ENCODE peak calls at places on chromosomes 12 and 14, in six cellular contexts. One of them, this sample, is unnamed.

GRCh38 chr12:78970041-78970440 is 105.5 kb downstream of the SYT1 start:
- DNase-seq in Calu3: no peak
- DNase-seq in stimulated activated CD4-positive, alpha-beta T cell treated with anti-CD3 and anti-CD28 coated beads, Interleukin-4, amount 100 ng/mL, for 48 hours: no peak
- DNase-seq in activated CD8-positive, alpha-beta memory T cell treated with anti-CD3 and anti-CD28 coated beads, Interleukin-2, amount 50 U/mL, for 48 hours: no peak
- DNase-seq in lower leg skin: no peak
- DNase-seq in T-helper 1 cell: no peak
- DNase-seq in this sample: no peak

GRCh38 chr14:89621009-89621421 is 204.0 kb upstream of the FOXN3 start:
- DNase-seq in lower leg skin: no peak
- DNase-seq in T-helper 1 cell: peak; percentile 80
- DNase-seq in activated CD8-positive, alpha-beta memory T cell treated with anti-CD3 and anti-CD28 coated beads, Interleukin-2, amount 50 U/mL, for 48 hours: peak; percentile 76
- DNase-seq in Calu3: no peak
- DNase-seq in stimulated activated CD4-positive, alpha-beta T cell treated with anti-CD3 and anti-CD28 coated beads, Interleukin-4, amount 100 ng/mL, for 48 hours: no peak
- DNase-seq in this sample: no peak

GRCh38 chr12:107372229-107372658 is 278.9 kb upstream of the CRY1 start:
- DNase-seq in activated CD8-positive, alpha-beta memory T cell treated with anti-CD3 and anti-CD28 coated beads, Interleukin-2, amount 50 U/mL, for 48 hours: no peak
- DNase-seq in Calu3: no peak
- DNase-seq in lower leg skin: no peak
- DNase-seq in stimulated activated CD4-positive, alpha-beta T cell treated with anti-CD3 and anti-CD28 coated beads, Interleukin-4, amount 100 ng/mL, for 48 hours: no peak
- DNase-seq in T-helper 1 cell: peak; percentile 79
- DNase-seq in this sample: no peak

GRCh38 chr12:26244503-26244902 is 49.1 kb downstream of the SSPN start:
- DNase-seq in lower leg skin: no peak
- DNase-seq in activated CD8-positive, alpha-beta memory T cell treated with anti-CD3 and anti-CD28 coated beads, Interleukin-2, amount 50 U/mL, for 48 hours: no peak
- DNase-seq in Calu3: no peak
- DNase-seq in T-helper 1 cell: no peak
- DNase-seq in stimulated activated CD4-positive, alpha-beta T cell treated with anti-CD3 and anti-CD28 coated beads, Interleukin-4, amount 100 ng/mL, for 48 hours: no peak
- DNase-seq in this sample: no peak

GRCh38 chr12:13175499-13175898 is 21.0 kb upstream of the EMP1 start:
- DNase-seq in stimulated activated CD4-positive, alpha-beta T cell treated with anti-CD3 and anti-CD28 coated beads, Interleukin-4, amount 100 ng/mL, for 48 hours: no peak
- DNase-seq in Calu3: no peak
- DNase-seq in lower leg skin: no peak
- DNase-seq in T-helper 1 cell: no peak
- DNase-seq in activated CD8-positive, alpha-beta memory T cell treated with anti-CD3 and anti-CD28 coated beads, Interleukin-2, amount 50 U/mL, for 48 hours: no peak
- DNase-seq in this sample: no peak

GRCh38 chr14:29548948-29549370 is 378.7 kb downstream of the PRKD1 start:
- DNase-seq in Calu3: peak; percentile 8
- DNase-seq in T-helper 1 cell: peak; percentile 0
- DNase-seq in stimulated activated CD4-positive, alpha-beta T cell treated with anti-CD3 and anti-CD28 coated beads, Interleukin-4, amount 100 ng/mL, for 48 hours: no peak
- DNase-seq in lower leg skin: no peak
- DNase-seq in activated CD8-positive, alpha-beta memory T cell treated with anti-CD3 and anti-CD28 coated beads, Interleukin-2, amount 50 U/mL, for 48 hours: no peak
- DNase-seq in this sample: no peak

GRCh38 chr14:99125616-99126431 is 146.2 kb downstream of the BCL11B start:
- DNase-seq in stimulated activated CD4-positive, alpha-beta T cell treated with anti-CD3 and anti-CD28 coated beads, Interleukin-4, amount 100 ng/mL, for 48 hours: no peak
- DNase-seq in activated CD8-positive, alpha-beta memory T cell treated with anti-CD3 and anti-CD28 coated beads, Interleukin-2, amount 50 U/mL, for 48 hours: peak; percentile 34
- DNase-seq in Calu3: no peak
- DNase-seq in lower leg skin: no peak
- DNase-seq in T-helper 1 cell: no peak
- DNase-seq in this sample: no peak

GRCh38 chr14:61025239-61026223 is 44.5 kb downstream of the SLC38A6 start:
- DNase-seq in activated CD8-positive, alpha-beta memory T cell treated with anti-CD3 and anti-CD28 coated beads, Interleukin-2, amount 50 U/mL, for 48 hours: no peak
- DNase-seq in Calu3: peak; percentile 59
- DNase-seq in lower leg skin: peak; percentile 48
- DNase-seq in T-helper 1 cell: peak; percentile 72
- DNase-seq in stimulated activated CD4-positive, alpha-beta T cell treated with anti-CD3 and anti-CD28 coated beads, Interleukin-4, amount 100 ng/mL, for 48 hours: peak; percentile 14
- DNase-seq in this sample: no peak

GRCh38 chr14:53389207-53389606 is 236.1 kb upstream of the DDHD1 start:
- DNase-seq in stimulated activated CD4-positive, alpha-beta T cell treated with anti-CD3 and anti-CD28 coated beads, Interleukin-4, amount 100 ng/mL, for 48 hours: no peak
- DNase-seq in T-helper 1 cell: no peak
- DNase-seq in lower leg skin: no peak
- DNase-seq in Calu3: no peak
- DNase-seq in activated CD8-positive, alpha-beta memory T cell treated with anti-CD3 and anti-CD28 coated beads, Interleukin-2, amount 50 U/mL, for 48 hours: no peak
- DNase-seq in this sample: no peak

GRCh38 chr14:60647081-60647836 is 2.0 kb downstream of the SIX1 start:
- DNase-seq in Calu3: peak; percentile 36
- DNase-seq in lower leg skin: no peak
- DNase-seq in T-helper 1 cell: no peak
- DNase-seq in stimulated activated CD4-positive, alpha-beta T cell treated with anti-CD3 and anti-CD28 coated beads, Interleukin-4, amount 100 ng/mL, for 48 hours: no peak
- DNase-seq in activated CD8-positive, alpha-beta memory T cell treated with anti-CD3 and anti-CD28 coated beads, Interleukin-2, amount 50 U/mL, for 48 hours: no peak
- DNase-seq in this sample: no peak

This sample was measured in type B pancreatic cell.